ENCODE peak calls at places on chromosomes 13 and 19, in five cellular contexts. G is NAMALWA; L is CD4-positive, CD25-positive, alpha-beta regulatory T cell; S is NB4; Z is colonic mucosa. E is an unnamed sample.
A peak's percentile ranks its signal among the peaks of the same experiment; 100 is the strongest.

GRCh38 chr19:571127-571974 is 1.0 kb upstream of the BSG start:
- DNase-seq in Z (peak; percentile 76), L (peak; percentile 35), S (peak; percentile 81), G (peak; percentile 91), E (no peak)

GRCh38 chr13:37869756-37870488 is at the start of gene TRPC4:
- DNase-seq in S (peak; percentile 5), G (no peak), L (no peak), Z (peak; percentile 26), E (peak; percentile 5)

GRCh38 chr13:52118595-52118994 is 10.3 kb downstream of the NEK5 start:
- DNase-seq in G (no peak), S (no peak), L (no peak), Z (no peak), E (no peak)

GRCh38 chr19:53085496-53085895 is 17.7 kb downstream of the ZNF160 start:
- DNase-seq in S (no peak), L (no peak), Z (no peak), G (no peak), E (no peak)

GRCh38 chr19:709196-709964 is 645 bp downstream of the PALM start:
- DNase-seq in S (no peak), G (no peak), L (no peak), Z (no peak), E (no peak)

GRCh38 chr19:13100031-13100588 is 2.5 kb downstream of the LYL1 start:
- DNase-seq in Z (no peak), S (peak; percentile 74), L (peak; percentile 44), G (peak; percentile 40), E (no peak)

GRCh38 chr19:16394681-16395375 is 70.2 kb downstream of the KLF2 start:
- DNase-seq in Z (no peak), G (no peak), L (no peak), S (no peak), E (no peak)

GRCh38 chr19:18809149-18809978 is 18.3 kb upstream of the COMP start:
- DNase-seq in S (peak; percentile 77), G (no peak), L (no peak), Z (peak; percentile 38), E (no peak)

GRCh38 chr13:76638882-76639281 is 247.3 kb downstream of the KCTD12 start:
- DNase-seq in G (no peak), Z (no peak), S (no peak), L (no peak), E (no peak)

GRCh38 chr19:54335164-54335563 is 3.8 kb downstream of the LILRA4 start:
- DNase-seq in Z (no peak), L (no peak), G (no peak), S (no peak), E (no peak)

GRCh38 chr13:113597386-113598080 is 13.0 kb downstream of the TFDP1 start:
- DNase-seq in Z (no peak), G (no peak), L (no peak), S (no peak), E (no peak)

GRCh38 chr13:101979825-101980224 is 422.0 kb downstream of the FGF14 start:
- DNase-seq in S (no peak), L (no peak), G (no peak), Z (peak; percentile 18), E (no peak)

GRCh38 chr13:65095697-65096096 is 2134.4 kb downstream of the PCDH9 start:
- DNase-seq in S (no peak), Z (no peak), G (no peak), L (no peak), E (no peak)

GRCh38 chr13:23612182-23612581 is 42.0 kb downstream of the TNFRSF19 start:
- DNase-seq in S (no peak), L (no peak), Z (no peak), G (no peak), E (no peak)

GRCh38 chr19:17296976-17297375 is 6.2 kb downstream of the ABHD8 start:
- DNase-seq in Z (no peak), L (no peak), S (no peak), G (no peak), E (no peak)

GRCh38 chr19:5128251-5128931 is 159.5 kb downstream of the KDM4B start:
- DNase-seq in L (no peak), Z (no peak), G (no peak), S (no peak), E (no peak)

GRCh38 chr13:113535381-113535781 is 44.9 kb upstream of the DCUN1D2 start:
- DNase-seq in Z (peak; percentile 34), S (no peak), G (no peak), L (no peak), E (no peak)

GRCh38 chr13:44347905-44348304 is 25.7 kb upstream of the SERP2 start:
- DNase-seq in L (no peak), Z (no peak), S (no peak), G (no peak), E (no peak)

GRCh38 chr19:40424637-40425449 is 949 bp downstream of the SERTAD1 start:
- DNase-seq in L (no peak), S (no peak), Z (peak; percentile 75), G (peak; percentile 40), E (no peak)

GRCh38 chr19:51346742-51347141 is 4.8 kb upstream of the VSIG10L start:
- DNase-seq in Z (no peak), L (no peak), S (no peak), G (no peak), E (no peak)

GRCh38 chr19:31152906-31153305 is 196.3 kb downstream of the TSHZ3 start:
- DNase-seq in S (no peak), Z (no peak), L (no peak), G (no peak), E (no peak)

GRCh38 chr19:3054972-3055740 is 7.1 kb downstream of the TLE5 start:
- DNase-seq in Z (no peak), L (no peak), S (no peak), G (no peak), E (no peak)

GRCh38 chr19:18514800-18515682 is 6.8 kb downstream of the ELL start:
- DNase-seq in G (no peak), S (peak; percentile 76), Z (peak; percentile 71), L (no peak), E (no peak)

GRCh38 chr19:57171551-57172081 is 4.3 kb upstream of the DUXA start:
- DNase-seq in L (peak; percentile 30), S (no peak), G (no peak), Z (peak; percentile 32), E (peak; percentile 1)